ENCODE peak calls at places on chromosomes 4 and X, in ten cellular contexts. S is CD4-positive, CD25-positive, alpha-beta regulatory T cell; K is CD8-positive, alpha-beta T cell; L is heart left ventricle; D is right atrium auricular region; J is breast epithelium; M is AG04450; G is neuronal stem cell; U is fibroblast of lung; F is testis. V is an unnamed sample.

GRCh38 chr4:101961144-101961543 is 170.6 kb downstream of the BANK1 start:
- DNase-seq in U (peak; percentile 67), L (no peak), M (no peak), K (no peak), D (no peak), J (no peak), S (no peak), F (no peak), G (no peak), V (no peak)

GRCh38 chrX:24993887-24994286 is 21.9 kb downstream of the ARX start:
- DNase-seq in U (no peak), G (no peak), M (no peak), K (no peak), L (no peak), J (no peak), S (no peak), D (no peak), F (no peak), V (no peak)

GRCh38 chrX:17744896-17745523 is 7.7 kb downstream of the SCML1 start:
- DNase-seq in F (no peak), G (no peak), S (no peak), D (no peak), L (no peak), J (no peak), U (no peak), M (no peak), K (no peak), V (no peak)

GRCh38 chr4:122875949-122876348 is 46.4 kb downstream of the NUDT6 start:
- DNase-seq in F (no peak), M (no peak), D (no peak), U (no peak), L (no peak), S (no peak), K (no peak), G (no peak), J (no peak), V (no peak)

GRCh38 chr4:176784816-176785215 is 7.9 kb downstream of the VEGFC start:
- DNase-seq in G (no peak), J (no peak), U (no peak), F (no peak), L (no peak), S (no peak), K (no peak), D (no peak), M (no peak), V (no peak)

GRCh38 chr4:25486171-25486570 is 109.1 kb downstream of the ANAPC4 start:
- DNase-seq in F (no peak), J (no peak), K (no peak), D (no peak), M (no peak), U (peak; percentile 62), G (no peak), S (no peak), L (no peak), V (no peak)

GRCh38 chr4:110619401-110620247 is 3.3 kb downstream of the PITX2 start:
- DNase-seq in L (no peak), S (no peak), U (no peak), K (no peak), D (no peak), F (no peak), M (no peak), G (peak; percentile 57), J (no peak), V (no peak)

GRCh38 chr4:147334478-147334877 is 146.4 kb upstream of the EDNRA start:
- DNase-seq in L (no peak), J (no peak), D (no peak), F (no peak), M (no peak), G (no peak), K (no peak), S (no peak), U (peak; percentile 67), V (no peak)

GRCh38 chrX:103384672-103385071 is 8.3 kb downstream of the BEX3 start:
- DNase-seq in U (no peak), F (no peak), K (no peak), M (no peak), G (no peak), L (no peak), D (no peak), S (no peak), J (no peak), V (no peak)

GRCh38 chr4:128600996-128601857 is 208.3 kb upstream of the JADE1 start:
- DNase-seq in G (no peak), F (peak; percentile 48), J (peak; percentile 71), S (no peak), L (peak; percentile 33), M (peak; percentile 93), D (peak; percentile 70), U (peak; percentile 97), K (no peak), V (no peak)

GRCh38 chrX:33132569-33132968 is 78.8 kb downstream of the DMD start:
- DNase-seq in L (no peak), S (no peak), M (no peak), G (no peak), D (no peak), U (no peak), J (no peak), F (no peak), K (no peak), V (no peak)

GRCh38 chr4:133982533-133983224 is 218.9 kb downstream of the PABPC4L start:
- DNase-seq in G (no peak), K (no peak), F (no peak), J (no peak), M (no peak), U (peak; percentile 68), S (no peak), D (no peak), L (no peak), V (no peak)

GRCh38 chr4:87017580-87018061 is 82.8 kb downstream of the AFF1 start:
- DNase-seq in S (no peak), U (peak; percentile 84), K (no peak), M (no peak), D (no peak), L (no peak), F (no peak), J (no peak), G (no peak), V (no peak)

DNA sequence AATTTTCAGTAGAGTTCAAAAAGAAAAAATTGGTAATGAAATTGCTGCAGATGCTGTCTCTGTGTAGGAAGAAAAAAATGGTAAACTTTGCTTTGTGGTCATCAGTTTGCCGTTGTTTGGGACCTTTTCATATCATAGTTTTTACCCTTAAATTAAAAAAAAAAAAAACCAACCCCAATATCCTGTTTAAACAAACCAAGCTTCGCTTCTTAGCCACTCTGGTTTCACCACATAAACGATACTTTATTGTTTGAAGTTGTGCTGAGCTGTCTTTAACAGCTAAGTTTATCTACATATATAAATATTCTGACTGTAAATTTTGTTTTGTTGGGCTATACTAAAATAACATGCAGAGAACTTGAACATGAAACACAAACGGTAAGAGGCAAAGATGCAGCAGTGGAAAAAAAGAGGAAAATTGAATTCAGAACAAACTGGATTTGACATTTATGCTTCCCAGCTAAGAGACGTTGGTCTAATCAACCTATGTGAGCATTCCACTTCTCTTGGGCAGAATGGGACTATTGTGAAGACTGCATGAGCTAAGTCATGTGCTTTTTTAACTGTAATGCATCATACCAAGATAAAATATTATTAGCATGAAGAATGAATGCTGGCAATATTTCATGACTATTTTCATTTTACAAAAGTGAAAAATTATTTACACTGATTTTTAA is 15.7 kb upstream of the H2AZ1 start:
- DNase-seq in J (no peak), L (no peak), G (no peak), D (no peak), F (no peak), M (no peak), U (no peak), K (no peak), S (no peak), V (no peak)
- H3K27ac ChIP-seq in J (no peak overlapping the region), L (no peak overlapping the region), G (no peak overlapping the region), D (no peak overlapping the region), F (no peak overlapping the region), M (no peak overlapping the region), U (no peak overlapping the region), K (no peak overlapping the region), S (no peak overlapping the region), V (no peak overlapping the region)

GRCh38 chr4:80207172-80207583 is 9.9 kb downstream of the PRDM8 start:
- DNase-seq in K (no peak), D (no peak), L (no peak), G (no peak), F (no peak), J (no peak), M (no peak), U (no peak), S (no peak), V (no peak)

GRCh38 chr4:80208606-80209005 is 11.3 kb downstream of the PRDM8 start:
- DNase-seq in U (no peak), J (no peak), K (no peak), L (no peak), G (no peak), D (no peak), F (no peak), S (no peak), M (no peak), V (no peak)

GRCh38 chr4:80210549-80210948 is 13.2 kb downstream of the PRDM8 start:
- DNase-seq in J (no peak), D (no peak), F (no peak), G (no peak), U (no peak), L (no peak), S (no peak), K (no peak), M (no peak), V (no peak)

GRCh38 chr4:80207664-80208063 is 10.4 kb downstream of the PRDM8 start:
- DNase-seq in M (no peak), J (no peak), G (no peak), F (no peak), K (no peak), U (no peak), D (no peak), L (no peak), S (no peak), V (no peak)

DNA sequence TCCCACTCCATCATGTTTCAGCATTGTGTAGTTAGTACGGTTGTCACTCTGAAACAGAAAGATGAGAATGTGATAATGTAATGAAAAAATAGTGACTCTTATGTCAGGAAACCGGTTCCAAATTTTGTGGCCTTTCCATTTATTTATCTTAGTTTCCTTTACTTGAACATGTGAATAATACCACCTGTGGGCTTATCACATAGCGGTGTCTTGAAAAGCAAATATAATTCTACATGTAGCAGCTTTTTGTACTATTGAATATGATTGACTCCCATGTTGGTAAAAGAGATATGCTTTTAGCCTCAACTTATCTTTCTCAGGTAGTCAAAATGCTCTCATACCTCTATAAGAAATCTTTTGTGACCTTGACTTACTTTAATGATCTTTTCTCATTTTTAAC is 12.0 kb downstream of the PRDM8 start:
- DNase-seq in L (no peak), K (no peak), D (no peak), J (no peak), G (no peak), U (no peak), F (no peak), M (no peak), S (no peak), V (no peak)
- H3K27me3 ChIP-seq in L (no peaks in the 10 kb centered on the region), K (no peaks in the 10 kb centered on the region), D (peaks cover 5% of the 10 kb centered on the region), J (peaks cover 16% of the 10 kb centered on the region), G (peaks cover 49% of the 10 kb centered on the region), U (no peaks in the 10 kb centered on the region), F (no peaks in the 10 kb centered on the region), M (no peaks in the 10 kb centered on the region), S (peaks cover 2% of the 10 kb centered on the region), V (no peaks in the 10 kb centered on the region)

GRCh38 chr4:17624821-17625220 is 10.4 kb downstream of the MED28 start:
- DNase-seq in L (no peak), G (no peak), J (no peak), U (no peak), F (no peak), D (no peak), K (no peak), S (no peak), M (no peak), V (no peak)
- H3K27ac ChIP-seq in L (no peak overlapping the region), G (no peak overlapping the region), J (no peak overlapping the region), U (no peak overlapping the region), F (no peak overlapping the region), D (no peak overlapping the region), K (no peak overlapping the region), S (no peak overlapping the region), M (no peak overlapping the region), V (no peak overlapping the region)

GRCh38 chrX:16585486-16586370 is 64.2 kb upstream of the S100G start:
- DNase-seq in J (no peak), U (peak; percentile 12), K (no peak), G (no peak), D (no peak), S (no peak), L (no peak), M (no peak), F (no peak), V (no peak)
- H3K27me3 ChIP-seq in J (peaks cover 9% of the 10 kb centered on the region), U (no peaks in the 10 kb centered on the region), K (no peaks in the 10 kb centered on the region), G (no peaks in the 10 kb centered on the region), D (no peaks in the 10 kb centered on the region), S (no peaks in the 10 kb centered on the region), L (no peaks in the 10 kb centered on the region), M (no peaks in the 10 kb centered on the region), F (no peaks in the 10 kb centered on the region), V (no peaks in the 10 kb centered on the region)